ENCODE peak calls at places on chromosome 16, in five cellular contexts. One of them, this sample, is unnamed. For H3K4me1, the result is how much of the 10 kb centered on the place peaks cover.

GRCh38 chr16:51542856-51543510 is 391.9 kb upstream of the SALL1 start:
- DNase-seq in K562: no peak
- DNase-seq in IMR-90: no peak
- DNase-seq in H1: no peak
- DNase-seq in HepG2: no peak
- DNase-seq in this sample: no peak

GRCh38 chr16:76931186-76931585 is 259.8 kb upstream of the MON1B start:
- DNase-seq in HepG2: no peak
- DNase-seq in H1: no peak
- DNase-seq in IMR-90: peak
- DNase-seq in K562: no peak
- DNase-seq in this sample: no peak

GRCh38 chr16:70250748-70251650 is 741 bp downstream of the EXOSC6 start:
- DNase-seq in H1: no peak
- DNase-seq in HepG2: peak
- DNase-seq in IMR-90: peak
- DNase-seq in K562: no peak
- DNase-seq in this sample: peak

GRCh38 chr16:30063893-30064745 is 1.4 kb upstream of the ALDOA start:
- DNase-seq in H1: no peak
- DNase-seq in HepG2: peak
- DNase-seq in K562: peak
- DNase-seq in IMR-90: peak
- DNase-seq in this sample: peak

GRCh38 chr16:57679768-57680167 is 11.7 kb downstream of the ADGRG3 start:
- DNase-seq in HepG2: no peak
- DNase-seq in H1: no peak
- DNase-seq in K562: peak
- DNase-seq in IMR-90: no peak
- DNase-seq in this sample: no peak

GRCh38 chr16:11669380-11670146 is 1.3 kb downstream of the SNN start:
- DNase-seq in K562: no peak
- DNase-seq in H1: no peak
- DNase-seq in IMR-90: peak
- DNase-seq in HepG2: no peak
- DNase-seq in this sample: no peak

GRCh38 chr16:21659124-21659523 is 4.6 kb upstream of the OTOA start:
- DNase-seq in K562: no peak
- DNase-seq in IMR-90: no peak
- DNase-seq in HepG2: no peak
- DNase-seq in H1: no peak
- DNase-seq in this sample: no peak

GRCh38 chr16:4511441-4512082 is 27.0 kb downstream of the CDIP1 start:
- DNase-seq in IMR-90: peak
- DNase-seq in K562: peak
- DNase-seq in H1: no peak
- DNase-seq in HepG2: peak
- DNase-seq in this sample: peak

GRCh38 chr16:67648088-67648763 is 3.3 kb downstream of the CARMIL2 start:
- DNase-seq in IMR-90: no peak
- DNase-seq in H1: no peak
- DNase-seq in K562: peak
- DNase-seq in HepG2: no peak
- DNase-seq in this sample: no peak

GRCh38 chr16:55668337-55669281 is 12.8 kb downstream of the SLC6A2 start:
- DNase-seq in HepG2: peak
- DNase-seq in H1: peak
- DNase-seq in IMR-90: peak
- DNase-seq in K562: no peak
- DNase-seq in this sample: peak

GRCh38 chr16:84438971-84439696 is 65.3 kb downstream of the MEAK7 start:
- DNase-seq in HepG2: no peak
- DNase-seq in IMR-90: no peak
- DNase-seq in H1: no peak
- DNase-seq in K562: no peak
- DNase-seq in this sample: no peak

GRCh38 chr16:4373909-4374742 is 2.5 kb downstream of the VASN start:
- DNase-seq in H1: no peak
- DNase-seq in K562: peak
- DNase-seq in HepG2: no peak
- DNase-seq in IMR-90: peak
- DNase-seq in this sample: peak

GRCh38 chr16:79509221-79509631 is 91.3 kb downstream of the MAF start:
- DNase-seq in HepG2: no peak
- DNase-seq in K562: no peak
- DNase-seq in H1: no peak
- DNase-seq in IMR-90: no peak
- DNase-seq in this sample: no peak

GRCh38 chr16:51154271-51155171 is 3.5 kb upstream of the SALL1 start:
- DNase-seq in H1: no peak
- DNase-seq in HepG2: no peak
- DNase-seq in IMR-90: no peak
- DNase-seq in K562: no peak
- DNase-seq in this sample: no peak

GRCh38 chr16:59632266-59632855 is 898.2 kb upstream of the GOT2 start:
- DNase-seq in HepG2: no peak
- DNase-seq in IMR-90: peak
- DNase-seq in H1: no peak
- DNase-seq in K562: no peak
- DNase-seq in this sample: no peak
- TF ChIP-seq MAFK in HepG2: no peak
- TF ChIP-seq MAFK in IMR-90: no peak
- TF ChIP-seq MAFK in H1: no peak
- TF ChIP-seq MAFK in K562: no peak
- TF ChIP-seq MAFK in this sample: no peak

DNA sequence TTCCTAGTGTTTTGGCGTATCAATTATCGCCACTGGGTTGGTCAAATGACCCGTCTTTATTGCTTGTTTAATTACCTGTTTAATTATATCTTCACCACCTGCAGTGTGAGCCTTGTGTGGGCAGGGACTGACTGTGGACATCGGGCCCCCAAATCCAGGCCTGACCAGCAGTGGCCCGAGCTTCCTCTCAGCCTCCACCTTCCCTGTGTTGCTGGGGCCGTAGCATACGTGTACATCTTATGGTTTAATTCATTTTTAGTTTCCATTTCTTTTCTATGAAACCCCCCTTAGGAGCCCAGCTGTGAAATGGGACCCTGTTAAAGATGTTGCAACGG is 1.2 kb upstream of the LMF1 start:
- DNase-seq in IMR-90: no peak
- DNase-seq in K562: no peak
- DNase-seq in HepG2: no peak
- DNase-seq in H1: no peak
- DNase-seq in this sample: no peak
- H3K4me1 ChIP-seq in IMR-90: under half
- H3K4me1 ChIP-seq in K562: under half
- H3K4me1 ChIP-seq in HepG2: half or more
- H3K4me1 ChIP-seq in H1: under half
- H3K4me1 ChIP-seq in this sample: under half

DNA sequence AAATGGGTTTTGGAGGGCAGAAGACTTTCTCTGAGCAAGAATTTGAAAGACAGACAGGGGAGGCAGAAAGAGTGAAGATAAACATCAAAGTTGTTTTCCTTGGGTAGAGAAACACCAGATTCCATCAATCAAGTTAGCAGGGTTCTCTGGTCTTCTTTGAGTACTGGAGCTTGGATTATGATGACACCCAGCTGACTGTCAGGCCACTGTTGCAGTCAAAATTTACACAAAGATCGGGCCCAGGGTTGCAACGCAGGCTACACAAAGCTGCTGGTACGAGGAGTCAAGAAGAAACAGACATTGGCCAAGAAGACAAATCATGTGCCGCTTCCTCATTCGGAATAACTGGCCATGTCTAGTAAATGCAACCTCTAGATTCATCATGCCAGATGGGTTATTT is 396.2 kb upstream of the XYLT1 start:
- DNase-seq in H1: no peak
- DNase-seq in IMR-90: no peak
- DNase-seq in K562: no peak
- DNase-seq in HepG2: no peak
- DNase-seq in this sample: no peak
- TF ChIP-seq MAFK in H1: no peak
- TF ChIP-seq MAFK in IMR-90: no peak
- TF ChIP-seq MAFK in K562: no peak
- TF ChIP-seq MAFK in HepG2: no peak
- TF ChIP-seq MAFK in this sample: no peak

GRCh38 chr16:48556913-48557351 is 53.0 kb downstream of the N4BP1 start:
- DNase-seq in K562: no peak
- DNase-seq in HepG2: no peak
- DNase-seq in IMR-90: peak
- DNase-seq in H1: no peak
- DNase-seq in this sample: no peak

GRCh38 chr16:48558269-48558915 is 51.6 kb downstream of the N4BP1 start:
- DNase-seq in IMR-90: peak
- DNase-seq in HepG2: no peak
- DNase-seq in H1: no peak
- DNase-seq in K562: no peak
- DNase-seq in this sample: no peak

GRCh38 chr16:48560692-48561091 is 49.3 kb downstream of the N4BP1 start:
- DNase-seq in HepG2: no peak
- DNase-seq in IMR-90: no peak
- DNase-seq in K562: no peak
- DNase-seq in H1: no peak
- DNase-seq in this sample: no peak

GRCh38 chr16:48561960-48562393 is 48.0 kb downstream of the N4BP1 start:
- DNase-seq in HepG2: peak
- DNase-seq in K562: no peak
- DNase-seq in IMR-90: peak
- DNase-seq in H1: no peak
- DNase-seq in this sample: no peak

GRCh38 chr16:48559462-48560211 is 50.3 kb downstream of the N4BP1 start:
- DNase-seq in K562: no peak
- DNase-seq in IMR-90: peak
- DNase-seq in H1: no peak
- DNase-seq in HepG2: no peak
- DNase-seq in this sample: no peak
- H3K4me1 ChIP-seq in K562: under half
- H3K4me1 ChIP-seq in IMR-90: under half
- H3K4me1 ChIP-seq in H1: under half
- H3K4me1 ChIP-seq in HepG2: half or more
- H3K4me1 ChIP-seq in this sample: under half

GRCh38 chr16:62256406-62256805 is 220.2 kb upstream of the CDH8 start:
- DNase-seq in K562: no peak
- DNase-seq in IMR-90: no peak
- DNase-seq in H1: no peak
- DNase-seq in HepG2: no peak
- DNase-seq in this sample: peak
- TF ChIP-seq MAFK in K562: no peak
- TF ChIP-seq MAFK in IMR-90: no peak
- TF ChIP-seq MAFK in H1: no peak
- TF ChIP-seq MAFK in HepG2: no peak
- TF ChIP-seq MAFK in this sample: no peak

DNA sequence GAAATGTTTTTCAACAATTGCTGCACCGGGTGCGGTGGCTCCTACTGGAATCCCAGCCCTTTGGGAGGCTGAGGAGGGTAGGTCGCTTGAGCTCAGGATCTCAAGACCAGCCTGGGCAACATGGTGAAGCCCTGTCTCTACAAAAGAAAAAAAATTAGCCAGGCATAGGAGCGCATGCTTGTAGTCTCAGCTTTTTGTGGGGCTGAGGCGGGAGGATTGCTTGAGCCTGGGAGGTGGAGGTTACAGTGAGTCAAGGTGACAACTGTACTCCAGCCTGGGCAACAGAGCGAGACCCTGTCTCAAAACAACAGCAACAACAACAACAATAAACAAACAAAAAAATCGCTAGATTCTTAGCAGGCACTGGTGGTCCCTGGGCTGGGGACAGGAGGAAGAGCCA is 28.5 kb downstream of the IL21R start:
- DNase-seq in HepG2: no peak
- DNase-seq in H1: no peak
- DNase-seq in K562: no peak
- DNase-seq in IMR-90: no peak
- DNase-seq in this sample: no peak
- H3K4me1 ChIP-seq in HepG2: under half
- H3K4me1 ChIP-seq in H1: under half
- H3K4me1 ChIP-seq in K562: under half
- H3K4me1 ChIP-seq in IMR-90: under half
- H3K4me1 ChIP-seq in this sample: under half

GRCh38 chr16:53612003-53612402 is 91.7 kb downstream of the RPGRIP1L start:
- DNase-seq in H1: no peak
- DNase-seq in HepG2: peak
- DNase-seq in IMR-90: no peak
- DNase-seq in K562: no peak
- DNase-seq in this sample: no peak

GRCh38 chr16:53608094-53608493 is 95.6 kb downstream of the RPGRIP1L start:
- DNase-seq in H1: no peak
- DNase-seq in HepG2: no peak
- DNase-seq in IMR-90: no peak
- DNase-seq in K562: no peak
- DNase-seq in this sample: no peak

GRCh38 chr16:53609536-53609935 is 94.1 kb downstream of the RPGRIP1L start:
- DNase-seq in HepG2: no peak
- DNase-seq in H1: no peak
- DNase-seq in K562: no peak
- DNase-seq in IMR-90: no peak
- DNase-seq in this sample: no peak

GRCh38 chr16:53614346-53614745 is 89.3 kb downstream of the RPGRIP1L start:
- DNase-seq in IMR-90: peak
- DNase-seq in K562: no peak
- DNase-seq in HepG2: no peak
- DNase-seq in H1: no peak
- DNase-seq in this sample: no peak

GRCh38 chr16:53611151-53611802 is 92.4 kb downstream of the RPGRIP1L start:
- DNase-seq in HepG2: no peak
- DNase-seq in H1: no peak
- DNase-seq in IMR-90: no peak
- DNase-seq in K562: no peak
- DNase-seq in this sample: no peak
- TF ChIP-seq MAFK in HepG2: no peak
- TF ChIP-seq MAFK in H1: no peak
- TF ChIP-seq MAFK in IMR-90: no peak
- TF ChIP-seq MAFK in K562: no peak
- TF ChIP-seq MAFK in this sample: no peak

GRCh38 chr16:17515421-17516210 is 44.9 kb upstream of the XYLT1 start:
- DNase-seq in H1: no peak
- DNase-seq in HepG2: no peak
- DNase-seq in IMR-90: peak
- DNase-seq in K562: no peak
- DNase-seq in this sample: peak
- H3K4me1 ChIP-seq in H1: under half
- H3K4me1 ChIP-seq in HepG2: under half
- H3K4me1 ChIP-seq in IMR-90: under half
- H3K4me1 ChIP-seq in K562: under half
- H3K4me1 ChIP-seq in this sample: under half

DNA sequence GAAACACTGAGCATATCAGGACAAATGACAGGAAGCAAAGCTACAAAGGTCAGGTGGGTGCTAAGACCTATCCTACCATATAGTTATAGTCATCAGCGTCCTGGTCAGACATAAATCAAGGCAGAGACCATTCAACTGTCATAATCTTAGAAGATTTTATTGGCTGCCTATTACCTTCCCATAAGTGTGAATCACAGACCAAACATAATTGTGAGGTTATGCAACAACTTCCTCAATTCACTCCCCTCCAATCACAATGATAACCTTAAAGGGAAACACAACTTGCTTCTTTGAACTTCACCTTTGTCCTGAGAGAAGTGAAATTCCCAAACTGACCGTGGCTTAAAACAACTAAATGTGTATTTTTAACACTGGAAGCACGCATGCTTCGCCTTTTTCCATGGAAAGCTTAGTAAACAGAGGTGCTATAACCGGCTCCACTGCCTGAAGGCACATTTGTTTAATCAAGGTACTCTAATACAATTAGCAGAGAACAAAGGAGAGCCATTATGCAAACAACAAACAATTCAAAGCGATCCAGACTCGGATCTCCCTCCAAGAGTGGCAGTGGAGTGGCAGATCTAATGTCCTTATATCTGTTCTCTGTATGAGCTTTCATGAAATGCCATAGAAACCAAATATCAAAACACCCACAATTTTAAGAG is 84.9 kb downstream of the TMEM114 start:
- DNase-seq in IMR-90: no peak
- DNase-seq in H1: no peak
- DNase-seq in HepG2: no peak
- DNase-seq in K562: no peak
- DNase-seq in this sample: no peak
- TF ChIP-seq MAFK in IMR-90: no peak
- TF ChIP-seq MAFK in H1: no peak
- TF ChIP-seq MAFK in HepG2: no peak
- TF ChIP-seq MAFK in K562: no peak
- TF ChIP-seq MAFK in this sample: no peak

This sample was measured in A549.